ENCODE peak calls at places on chromosomes 7 and 10, in eight cellular contexts. I is BJ, R is sigmoid colon, V is colonic mucosa, Q is IMR-90, C is ovary, G is adipocyte, F is mucosa of descending colon. K is an unnamed sample.

GRCh38 chr7:130492519-130493274 is 812 bp downstream of the MEST start:
- DNase-seq in G (no peak), V (no peak), I (no peak), Q (no peak), C (no peak), F (no peak), R (no peak), K (no peak)

GRCh38 chr7:17142831-17143541 is 155.5 kb upstream of the AHR start:
- DNase-seq in G (peak; percentile 25), C (no peak), F (no peak), Q (peak; percentile 33), V (no peak), I (no peak), R (no peak), K (no peak)

GRCh38 chr10:79449181-79450146 is 4.0 kb upstream of the ZCCHC24 start:
- DNase-seq in Q (no peak), F (no peak), V (no peak), I (no peak), R (peak; percentile 29), G (peak; percentile 47), C (no peak), K (peak; percentile 71)

GRCh38 chr10:126357169-126357568 is 31.1 kb downstream of the ADAM12 start:
- DNase-seq in G (no peak), C (no peak), Q (no peak), V (no peak), I (no peak), F (no peak), R (no peak), K (no peak)

GRCh38 chr7:432933-433332 is 86.7 kb downstream of the PDGFA start:
- DNase-seq in Q (no peak), C (no peak), F (no peak), G (no peak), V (no peak), R (no peak), I (no peak), K (no peak)

GRCh38 chr7:25854608-25855497 is 297.1 kb upstream of the NFE2L3 start:
- DNase-seq in C (no peak), V (peak; percentile 86), I (peak; percentile 91), F (peak; percentile 78), G (peak; percentile 98), Q (peak; percentile 100), R (peak; percentile 86), K (no peak)

GRCh38 chr10:81179805-81180452 is 642.2 kb downstream of the SH2D4B start:
- DNase-seq in F (no peak), Q (peak; percentile 2), C (no peak), G (no peak), R (no peak), I (no peak), V (peak; percentile 33), K (no peak)

GRCh38 chr10:22754298-22754697 is 39.9 kb upstream of the PIP4K2A start:
- DNase-seq in R (no peak), V (no peak), I (no peak), F (no peak), G (no peak), C (no peak), Q (no peak), K (no peak)

GRCh38 chr10:110918633-110919348 is at the start of gene BBIP1:
- DNase-seq in G (peak; percentile 100), R (no peak), V (no peak), Q (peak; percentile 100), F (peak; percentile 97), C (no peak), I (peak; percentile 100), K (peak; percentile 98)

GRCh38 chr10:124344266-124344590 is 74.5 kb downstream of the OAT start:
- DNase-seq in G (no peak), I (no peak), R (no peak), Q (no peak), V (no peak), F (no peak), C (no peak), K (peak; percentile 47)

DNA sequence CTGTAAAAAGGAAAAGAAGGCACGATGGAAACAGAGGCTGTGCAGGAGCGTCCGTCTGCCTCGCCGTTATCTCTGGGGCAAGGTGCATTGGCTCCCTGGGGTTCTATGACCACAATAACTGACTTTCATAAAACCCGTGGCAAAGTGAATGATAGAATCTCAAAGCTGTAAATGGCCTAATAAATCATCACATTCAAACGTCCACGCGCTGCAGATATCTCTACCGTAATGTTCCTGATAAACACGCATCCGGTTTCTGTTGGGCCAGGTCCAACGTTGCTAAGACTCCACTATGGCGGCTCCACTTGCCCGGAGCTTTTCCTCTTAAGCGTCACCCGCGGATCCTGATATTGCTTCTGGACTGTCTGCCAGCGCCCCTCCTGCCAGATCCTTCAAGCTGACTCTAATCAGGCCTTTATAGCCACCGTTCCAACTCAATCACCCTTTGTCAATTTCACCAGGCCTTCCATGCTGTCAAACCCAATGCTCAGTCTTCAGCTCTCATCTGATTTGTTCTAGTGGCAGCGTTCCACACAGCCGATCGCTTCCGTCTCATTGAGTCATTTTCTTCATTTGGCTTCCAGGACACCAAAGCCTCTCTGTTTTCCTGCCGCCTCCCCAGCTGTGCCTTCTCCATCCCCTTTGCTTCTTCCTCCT is 265.5 kb upstream of the FOXK1 start:
- DNase-seq in R (no peak), F (no peak), G (no peak), I (no peak), V (peak; percentile 20), Q (no peak), C (no peak), K (no peak)
- H3K4me3 ChIP-seq in R (peak overlapping the region; percentile 41), F (no peak overlapping the region), G (peak overlapping the region; percentile 62), I (no peak overlapping the region), V (no peak overlapping the region), Q (no peak overlapping the region), C (no peak overlapping the region), K (peak overlapping the region; percentile 57)

GRCh38 chr7:157001920-157002818 is 8.3 kb downstream of the MNX1 start:
- DNase-seq in C (no peak), Q (no peak), V (peak; percentile 17), R (no peak), G (no peak), F (no peak), I (no peak), K (peak; percentile 59)
- H3K4me3 ChIP-seq in C (no peak overlapping the region), Q (no peak overlapping the region), V (no peak overlapping the region), R (no peak overlapping the region), G (no peak overlapping the region), F (no peak overlapping the region), I (no peak overlapping the region), K (peak overlapping the region; percentile 3)

GRCh38 chr7:51318001-51318400 is 1.4 kb upstream of the COBL start:
- DNase-seq in V (no peak), R (peak; percentile 19), F (no peak), Q (no peak), G (no peak), C (no peak), I (no peak), K (no peak)
- H3K4me3 ChIP-seq in V (no peak overlapping the region), R (no peak overlapping the region), F (no peak overlapping the region), Q (no peak overlapping the region), G (no peak overlapping the region), C (no peak overlapping the region), I (no peak overlapping the region), K (no peak overlapping the region)

DNA sequence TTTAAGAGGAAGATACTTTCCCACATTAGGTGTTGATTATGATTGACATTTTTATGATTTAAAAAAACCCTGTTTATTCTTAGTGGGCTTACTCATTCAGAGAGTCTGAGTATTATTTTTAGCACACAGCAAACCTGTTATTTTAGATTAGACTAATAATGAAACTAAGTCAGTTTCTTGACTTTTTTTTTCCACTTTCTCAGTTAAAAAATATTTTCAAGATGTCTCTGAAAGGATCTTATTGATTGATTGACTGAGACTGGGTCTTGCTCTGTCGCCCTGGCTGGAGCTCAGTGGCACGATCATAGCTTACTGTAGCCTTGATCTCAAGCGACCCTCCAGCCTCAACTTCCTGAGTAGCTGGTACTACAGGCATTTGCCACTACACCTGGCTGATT is 20.4 kb upstream of the INPP5F start:
- DNase-seq in G (no peak), V (no peak), C (no peak), F (no peak), I (no peak), R (no peak), Q (no peak), K (no peak)
- H3K4me3 ChIP-seq in G (no peak overlapping the region), V (no peak overlapping the region), C (no peak overlapping the region), F (no peak overlapping the region), I (no peak overlapping the region), R (no peak overlapping the region), Q (no peak overlapping the region), K (no peak overlapping the region)

DNA sequence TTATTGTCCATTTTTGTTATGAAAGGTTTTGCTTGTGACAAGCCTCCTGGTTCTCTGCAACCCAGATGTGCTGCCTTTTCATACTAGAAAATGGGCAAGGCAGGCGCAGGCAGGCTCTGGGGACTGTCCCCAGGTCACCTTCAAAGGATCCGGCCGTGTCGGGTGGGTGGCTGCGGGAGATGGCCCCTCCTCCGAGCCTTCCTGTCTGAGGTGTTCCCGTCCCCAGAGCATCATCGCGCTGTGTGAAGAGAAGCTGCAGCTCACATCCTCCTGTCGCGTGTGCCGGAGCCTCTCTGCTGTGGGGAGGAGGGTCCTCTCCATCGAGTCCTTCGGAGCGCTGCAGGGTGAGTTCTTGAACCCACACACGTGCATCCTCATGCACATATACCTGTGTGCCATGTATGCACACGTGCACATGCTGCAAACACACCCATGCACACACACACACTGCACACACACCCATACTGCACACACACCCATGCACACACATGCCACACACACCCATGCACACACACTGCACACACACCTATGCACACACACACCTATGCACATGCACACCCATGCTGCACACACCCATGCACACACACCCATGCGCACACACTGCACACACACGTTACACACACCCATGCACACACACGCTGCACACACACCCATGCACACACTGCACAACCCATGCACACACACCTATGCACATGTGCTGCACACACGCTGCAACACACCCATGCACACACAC is 23.8 kb downstream of the KNDC1 start:
- DNase-seq in G (no peak), C (no peak), V (no peak), R (no peak), Q (no peak), I (no peak), F (no peak), K (no peak)
- H3K4me3 ChIP-seq in G (no peak overlapping the region), C (no peak overlapping the region), V (no peak overlapping the region), R (no peak overlapping the region), Q (no peak overlapping the region), I (no peak overlapping the region), F (no peak overlapping the region), K (no peak overlapping the region)

DNA sequence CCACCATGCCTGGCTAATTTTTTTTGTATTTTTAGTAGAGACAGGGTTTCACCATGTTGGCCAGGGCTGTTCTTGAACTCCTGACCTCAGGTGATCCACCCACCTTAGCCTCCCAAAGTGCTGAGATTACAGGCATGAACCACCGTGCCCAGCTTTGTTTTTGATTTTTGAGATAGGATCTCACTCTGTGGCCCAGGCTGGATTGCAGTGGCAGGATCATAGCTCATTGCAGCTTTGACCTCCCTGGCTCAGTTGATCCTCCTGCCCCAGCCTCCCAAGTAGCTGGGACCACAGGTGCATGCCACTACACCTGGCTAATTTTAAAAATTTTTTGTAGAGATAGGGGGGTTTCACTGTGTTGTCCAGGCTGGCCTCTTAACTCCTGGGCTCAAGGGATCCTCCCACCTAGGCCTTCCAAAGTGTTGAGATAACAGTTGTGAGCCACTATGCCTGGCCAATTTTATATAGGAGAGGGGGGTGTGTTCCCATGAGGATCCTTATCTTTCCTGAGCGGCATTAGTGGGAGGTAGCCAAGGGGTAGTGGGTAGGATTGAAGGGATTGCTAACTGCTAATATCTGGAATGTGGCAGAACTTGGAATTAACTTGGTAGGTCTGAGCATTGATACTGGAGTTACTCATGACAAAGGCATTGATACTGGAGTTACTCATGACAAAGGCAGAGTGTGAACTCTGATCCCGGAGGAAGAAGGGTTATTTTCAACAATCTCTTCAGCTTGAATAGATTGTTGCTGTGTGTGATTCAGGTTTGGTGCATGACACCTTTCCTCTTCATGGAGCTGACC is 1.0 kb upstream of the NOLC1 start:
- DNase-seq in R (no peak), G (peak; percentile 35), Q (peak; percentile 79), V (no peak), C (no peak), F (no peak), I (no peak), K (no peak)
- H3K4me3 ChIP-seq in R (peak overlapping the region; percentile 64), G (peak overlapping the region; percentile 99), Q (peak overlapping the region; percentile 8), V (peak overlapping the region; percentile 85), C (no peak overlapping the region), F (peak overlapping the region; percentile 64), I (peak overlapping the region; percentile 77), K (peak overlapping the region; percentile 96)

GRCh38 chr7:113087278-113087998 is 811 bp upstream of the GPR85 start:
- DNase-seq in Q (peak; percentile 94), I (peak; percentile 79), R (no peak), F (no peak), G (peak; percentile 86), C (no peak), V (no peak), K (no peak)
- H3K4me3 ChIP-seq in Q (peak overlapping the region; percentile 54), I (peak overlapping the region; percentile 55), R (peak overlapping the region; percentile 54), F (no peak overlapping the region), G (peak overlapping the region; percentile 94), C (peak overlapping the region; percentile 41), V (no peak overlapping the region), K (peak overlapping the region; percentile 73)

K was measured in coronary artery.